ENCODE peak calls at places on chromosomes 2 and 18, in seven cellular contexts. R is fibroblast of lung; H is AG04449; U is IMR-90; K is lower lobe of right lung; F is adrenal gland; C is CD8-positive, alpha-beta T cell. L is an unnamed sample.

GRCh38 chr18:9808530-9809241 is 77.1 kb upstream of the TXNDC2 start:
- DNase-seq in R (peak; percentile 17), H (no peak), U (no peak), K (no peak), F (peak; percentile 73), C (no peak), L (no peak)

GRCh38 chr2:2613279-2614199 is 282.5 kb upstream of the MYT1L start:
- DNase-seq in R (peak; percentile 91), H (peak; percentile 2), U (peak; percentile 62), K (peak; percentile 93), F (peak; percentile 95), C (peak; percentile 66), L (peak; percentile 83)

GRCh38 chr2:151334082-151334815 is 23.1 kb upstream of the TNFAIP6 start:
- DNase-seq in R (peak; percentile 96), H (peak; percentile 80), U (peak; percentile 94), K (no peak), F (peak; percentile 23), C (no peak), L (peak; percentile 98)

GRCh38 chr18:53070706-53071105 is 730.7 kb downstream of the DCC start:
- DNase-seq in R (no peak), H (no peak), U (no peak), K (no peak), F (no peak), C (no peak), L (no peak)

GRCh38 chr2:96815326-96816126 is 542 bp upstream of the CNNM3 start:
- DNase-seq in R (peak; percentile 57), H (no peak), U (peak; percentile 63), K (no peak), F (no peak), C (peak; percentile 21), L (peak; percentile 44)

GRCh38 chr18:56785006-56785405 is 133.8 kb downstream of the WDR7 start:
- DNase-seq in R (no peak), H (no peak), U (no peak), K (no peak), F (no peak), C (no peak), L (no peak)

GRCh38 chr2:29114514-29114840 is 738 bp upstream of the CLIP4 start:
- DNase-seq in R (no peak), H (no peak), U (no peak), K (no peak), F (no peak), C (no peak), L (no peak)

GRCh38 chr2:2879776-2880175 is 497.8 kb downstream of the EIPR1 start:
- DNase-seq in R (no peak), H (no peak), U (no peak), K (no peak), F (no peak), C (no peak), L (no peak)

GRCh38 chr2:60882971-60883753 is 1.8 kb downstream of the REL start:
- DNase-seq in R (peak; percentile 31), H (no peak), U (peak; percentile 15), K (no peak), F (no peak), C (no peak), L (peak; percentile 22)

GRCh38 chr2:33395660-33396249 is 80.7 kb upstream of the RASGRP3 start:
- DNase-seq in R (peak; percentile 66), H (no peak), U (peak; percentile 59), K (no peak), F (peak; percentile 32), C (peak; percentile 4), L (peak; percentile 78)

GRCh38 chr2:53235836-53236582 is 531.6 kb upstream of the CHAC2 start:
- DNase-seq in R (no peak), H (no peak), U (no peak), K (no peak), F (no peak), C (no peak), L (no peak)

GRCh38 chr18:10312316-10313015 is 142.0 kb upstream of the APCDD1 start:
- DNase-seq in R (no peak), H (no peak), U (no peak), K (no peak), F (no peak), C (no peak), L (peak; percentile 12)

GRCh38 chr2:153477641-153478288 is 797 bp downstream of the RPRM start:
- DNase-seq in R (no peak), H (no peak), U (no peak), K (no peak), F (peak; percentile 25), C (no peak), L (no peak)

GRCh38 chr18:67672719-67673118 is 156.2 kb upstream of the DSEL start:
- DNase-seq in R (no peak), H (no peak), U (no peak), K (no peak), F (no peak), C (no peak), L (peak; percentile 28)

GRCh38 chr2:72012886-72013574 is 134.6 kb downstream of the CYP26B1 start:
- DNase-seq in R (no peak), H (no peak), U (no peak), K (no peak), F (no peak), C (no peak), L (no peak)

DNA sequence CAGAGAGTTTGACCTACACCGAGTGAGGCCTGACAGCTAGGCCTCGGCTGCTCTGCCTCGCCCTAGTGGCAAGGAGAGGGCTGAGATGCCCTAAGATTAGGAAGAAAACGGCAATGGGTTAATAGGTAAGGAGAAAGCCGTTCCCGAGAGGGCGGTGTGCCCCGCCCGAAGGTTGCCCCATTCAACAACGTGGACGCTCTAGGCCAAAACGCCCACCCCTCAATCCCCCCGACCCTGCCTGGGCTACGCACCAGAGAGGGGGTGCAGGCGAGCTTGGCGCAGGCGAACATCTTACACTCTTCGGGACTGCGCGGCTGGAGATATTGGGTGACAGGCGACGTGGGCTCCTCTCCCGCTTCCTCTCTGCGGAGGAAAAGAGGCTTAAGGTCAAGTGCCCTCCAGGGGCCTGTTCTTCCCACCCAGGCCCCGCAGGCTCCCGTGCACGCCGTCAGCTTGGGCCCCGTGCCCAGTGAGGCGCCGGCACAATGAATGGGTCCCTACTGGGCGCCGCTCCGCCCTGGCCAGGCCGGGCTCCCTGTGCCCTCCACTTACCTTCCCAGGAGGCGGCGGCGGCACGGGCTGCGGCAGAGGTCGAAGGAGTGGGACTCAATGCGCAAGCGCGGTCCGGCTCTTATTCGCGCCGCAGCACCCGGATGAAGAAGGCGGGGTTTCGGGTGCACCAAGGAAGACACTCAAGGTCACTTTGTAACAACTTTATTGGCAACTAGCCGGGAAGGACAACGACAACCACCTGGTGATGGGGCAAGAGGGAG is at the start of gene ATP5MC3:
- DNase-seq in R (peak; percentile 96), H (peak; percentile 63), U (peak; percentile 91), K (peak; percentile 98), F (peak; percentile 94), C (peak; percentile 85), L (peak; percentile 93)
- TF ChIP-seq CTCF in R (peak; percentile 26), H (peak; percentile 7), U (peak; percentile 15), K (no peak), F (no peak), C (no peak), L (peak; percentile 9)

DNA sequence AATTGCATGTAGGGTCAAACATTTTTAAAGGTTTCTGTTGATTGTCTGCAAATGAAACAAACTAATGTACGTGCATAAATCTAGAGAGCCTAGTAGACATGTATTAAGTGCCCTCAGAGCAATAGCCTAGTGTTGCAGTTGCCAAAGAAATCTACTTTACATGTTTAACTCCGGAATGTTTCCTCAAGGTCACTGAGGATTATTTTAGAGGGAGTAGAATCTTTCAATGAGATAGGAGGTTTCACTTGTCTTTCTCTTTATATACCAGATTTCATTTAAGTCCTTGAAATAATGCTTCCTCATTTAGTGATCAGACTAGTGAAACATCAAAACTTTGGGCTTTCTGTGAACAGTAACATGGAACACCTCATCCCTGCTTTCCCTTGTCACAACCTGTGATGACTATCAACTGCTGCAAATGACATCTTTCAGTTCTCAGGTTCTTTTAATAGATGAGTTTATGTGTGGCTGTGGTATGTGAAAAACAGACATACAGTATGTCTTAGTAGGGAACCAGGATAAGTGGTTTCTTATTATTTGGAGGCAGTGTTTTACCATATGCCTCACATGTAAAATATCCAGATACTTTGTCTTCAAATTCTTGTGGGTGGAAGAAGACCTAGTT is 5.5 kb downstream of the UBE2E3 start:
- DNase-seq in R (no peak), H (no peak), U (no peak), K (no peak), F (no peak), C (no peak), L (no peak)
- H3K4me3 ChIP-seq in R (peak overlapping the region; percentile 11), H (no peak overlapping the region), U (no peak overlapping the region), K (no peak overlapping the region), F (no peak overlapping the region), C (no peak overlapping the region), L (no peak overlapping the region)

GRCh38 chr2:130335226-130335625 is 7.5 kb upstream of the IMP4 start:
- DNase-seq in R (no peak), H (no peak), U (no peak), K (no peak), F (no peak), C (no peak), L (no peak)
- TF ChIP-seq CTCF in R (no peak), H (no peak), U (no peak), K (no peak), F (no peak), C (no peak), L (no peak)

GRCh38 chr2:11411768-11412448 is 54.1 kb downstream of the E2F6 start:
- DNase-seq in R (peak; percentile 72), H (no peak), U (peak; percentile 63), K (no peak), F (peak; percentile 37), C (no peak), L (peak; percentile 54)
- H3K4me3 ChIP-seq in R (peak overlapping the region; percentile 49), H (no peak overlapping the region), U (peak overlapping the region; percentile 37), K (peak overlapping the region; percentile 55), F (no peak overlapping the region), C (no peak overlapping the region), L (peak overlapping the region; percentile 19)

GRCh38 chr18:63422087-63422861 is at the start of gene VPS4B:
- DNase-seq in R (peak; percentile 100), H (peak; percentile 97), U (peak; percentile 99), K (peak; percentile 99), F (peak; percentile 100), C (peak; percentile 99), L (peak; percentile 99)
- TF ChIP-seq CTCF in R (no peak), H (no peak), U (no peak), K (no peak), F (no peak), C (no peak), L (no peak)

GRCh38 chr2:238160206-238161129 is 1.7 kb downstream of the ERFE start:
- DNase-seq in R (peak; percentile 51), H (no peak), U (peak; percentile 59), K (no peak), F (no peak), C (no peak), L (no peak)

GRCh38 chr2:238161291-238162051 is 2.7 kb downstream of the ERFE start:
- DNase-seq in R (no peak), H (no peak), U (no peak), K (no peak), F (no peak), C (no peak), L (no peak)

GRCh38 chr2:238158018-238158806 is 558 bp upstream of the ERFE start:
- DNase-seq in R (no peak), H (no peak), U (no peak), K (peak; percentile 42), F (no peak), C (no peak), L (no peak)

GRCh38 chr2:238158807-238159539 is at the start of gene ERFE:
- DNase-seq in R (peak; percentile 34), H (no peak), U (peak; percentile 33), K (no peak), F (no peak), C (peak; percentile 20), L (no peak)

GRCh38 chr2:238159676-238160205 is 971 bp downstream of the ERFE start:
- DNase-seq in R (no peak), H (no peak), U (no peak), K (no peak), F (no peak), C (no peak), L (no peak)
- H3K4me3 ChIP-seq in R (no peak overlapping the region), H (peak overlapping the region; percentile 43), U (peak overlapping the region; percentile 44), K (no peak overlapping the region), F (no peak overlapping the region), C (peak overlapping the region; percentile 19), L (peak overlapping the region; percentile 38)